ENCODE peak calls at places on chromosomes 4 and X, in nine cellular contexts. H is left ventricle myocardium inferior, C is HCT116, Z is GM23338, L is endodermal cell, K is caudate nucleus, P is stomach, S is heart right ventricle, A is keratinocyte. N is an unnamed sample.

GRCh38 chrX:149962010-149962409 is 23.7 kb upstream of the EOLA2 start:
- DNase-seq in K (no peak), L (no peak), C (no peak), A (no peak), S (no peak), H (no peak), Z (no peak), P (no peak), N (no peak)

GRCh38 chr4:112279882-112280315 is 5.8 kb downstream of the TIFA start:
- DNase-seq in S (no peak), P (no peak), Z (no peak), L (no peak), C (no peak), K (no peak), H (no peak), A (no peak), N (no peak)

GRCh38 chr4:16721618-16722291 is 176.7 kb downstream of the LDB2 start:
- DNase-seq in A (no peak), L (no peak), Z (no peak), P (no peak), H (no peak), K (no peak), S (no peak), C (no peak), N (no peak)

GRCh38 chr4:122602277-122603142 is 18.4 kb downstream of the IL21 start:
- DNase-seq in P (no peak), L (peak; percentile 54), A (no peak), H (no peak), S (no peak), C (peak; percentile 49), Z (peak; percentile 73), K (no peak), N (no peak)

GRCh38 chr4:1472148-1472797 is 66.0 kb upstream of the NKX1-1 start:
- DNase-seq in K (no peak), Z (peak; percentile 24), S (no peak), A (no peak), C (no peak), H (no peak), L (peak; percentile 41), P (no peak), N (no peak)

GRCh38 chr4:118967393-118967792 is 78.7 kb downstream of the SYNPO2 start:
- DNase-seq in S (no peak), P (no peak), K (no peak), Z (no peak), H (no peak), C (no peak), L (no peak), A (no peak), N (no peak)

GRCh38 chr4:38131371-38132139 is 171.4 kb downstream of the PTTG2 start:
- DNase-seq in A (no peak), S (no peak), Z (peak; percentile 80), C (no peak), K (no peak), H (no peak), L (peak; percentile 88), P (no peak), N (no peak)

GRCh38 chrX:19544693-19545305 is 29.5 kb upstream of the MAP3K15 start:
- DNase-seq in Z (peak; percentile 69), H (no peak), P (peak; percentile 38), A (no peak), C (peak; percentile 16), S (peak; percentile 22), K (no peak), L (peak; percentile 73), N (no peak)

GRCh38 chrX:74445099-74445498 is 23.8 kb downstream of the SLC16A2 start:
- DNase-seq in K (no peak), S (no peak), A (no peak), Z (no peak), P (no peak), H (no peak), C (no peak), L (no peak), N (no peak)

GRCh38 chrX:97860206-97860605 is 976.5 kb downstream of the RPA4 start:
- DNase-seq in K (no peak), H (no peak), P (no peak), A (no peak), S (no peak), L (no peak), C (no peak), Z (no peak), N (peak; percentile 29)

GRCh38 chrX:146154191-146154590 is 336.6 kb downstream of the SLITRK2 start:
- DNase-seq in L (no peak), H (no peak), C (no peak), K (no peak), P (peak; percentile 25), S (no peak), A (no peak), Z (no peak), N (no peak)

GRCh38 chr4:106329027-106329618 is 12.8 kb downstream of the AIMP1 start:
- DNase-seq in S (no peak), A (peak; percentile 25), Z (peak; percentile 66), L (no peak), C (peak; percentile 28), K (no peak), P (no peak), H (no peak), N (no peak)

GRCh38 chr4:1209821-1210220 is 37.4 kb upstream of the SPON2 start:
- DNase-seq in H (peak; percentile 88), Z (peak; percentile 3), S (peak; percentile 90), L (no peak), P (peak; percentile 52), A (no peak), C (no peak), K (peak; percentile 24), N (no peak)

GRCh38 chrX:130705591-130705990 is 197.4 kb downstream of the ENOX2 start:
- DNase-seq in S (no peak), Z (no peak), L (no peak), H (no peak), A (no peak), C (no peak), P (no peak), K (no peak), N (no peak)

GRCh38 chr4:56637791-56638190 is 43.3 kb downstream of the HOPX start:
- DNase-seq in Z (no peak), K (no peak), P (peak; percentile 31), H (no peak), L (no peak), A (no peak), C (no peak), S (no peak), N (no peak)

GRCh38 chrX:64975989-64976672 is at the start of gene ZC4H2:
- DNase-seq in P (peak; percentile 75), A (peak; percentile 19), S (peak; percentile 72), Z (peak; percentile 86), L (peak; percentile 88), H (peak; percentile 71), K (peak; percentile 69), C (peak; percentile 54), N (peak; percentile 34)
- H3K27ac ChIP-seq in P (peak within 1 kb of the TSS; percentile 15), A (peak within 1 kb of the TSS; percentile 42), S (peak within 1 kb of the TSS; percentile 39), Z (peak within 1 kb of the TSS; percentile 50), L (peak within 1 kb of the TSS; percentile 77), H (no peak within 1 kb of the TSS), K (no peak within 1 kb of the TSS), C (peak within 1 kb of the TSS; percentile 17), N (peak within 1 kb of the TSS; percentile 71)

GRCh38 chrX:124223524-124223923 is 108.9 kb upstream of the TEX13D start:
- DNase-seq in S (no peak), K (no peak), P (no peak), L (peak; percentile 59), C (no peak), A (no peak), H (no peak), Z (peak; percentile 65), N (no peak)

GRCh38 chrX:124215786-124216185 is 116.7 kb upstream of the TEX13D start:
- DNase-seq in S (no peak), C (no peak), L (no peak), K (no peak), A (no peak), H (no peak), P (no peak), Z (no peak), N (no peak)

GRCh38 chrX:124216396-124217124 is 115.9 kb upstream of the TEX13D start:
- DNase-seq in S (no peak), P (no peak), H (no peak), Z (peak; percentile 50), L (peak; percentile 77), K (no peak), A (no peak), C (no peak), N (no peak)

GRCh38 chrX:124212622-124213021 is 119.8 kb upstream of the TEX13D start:
- DNase-seq in A (no peak), S (no peak), K (no peak), L (no peak), Z (no peak), P (no peak), C (no peak), H (no peak), N (no peak)

DNA sequence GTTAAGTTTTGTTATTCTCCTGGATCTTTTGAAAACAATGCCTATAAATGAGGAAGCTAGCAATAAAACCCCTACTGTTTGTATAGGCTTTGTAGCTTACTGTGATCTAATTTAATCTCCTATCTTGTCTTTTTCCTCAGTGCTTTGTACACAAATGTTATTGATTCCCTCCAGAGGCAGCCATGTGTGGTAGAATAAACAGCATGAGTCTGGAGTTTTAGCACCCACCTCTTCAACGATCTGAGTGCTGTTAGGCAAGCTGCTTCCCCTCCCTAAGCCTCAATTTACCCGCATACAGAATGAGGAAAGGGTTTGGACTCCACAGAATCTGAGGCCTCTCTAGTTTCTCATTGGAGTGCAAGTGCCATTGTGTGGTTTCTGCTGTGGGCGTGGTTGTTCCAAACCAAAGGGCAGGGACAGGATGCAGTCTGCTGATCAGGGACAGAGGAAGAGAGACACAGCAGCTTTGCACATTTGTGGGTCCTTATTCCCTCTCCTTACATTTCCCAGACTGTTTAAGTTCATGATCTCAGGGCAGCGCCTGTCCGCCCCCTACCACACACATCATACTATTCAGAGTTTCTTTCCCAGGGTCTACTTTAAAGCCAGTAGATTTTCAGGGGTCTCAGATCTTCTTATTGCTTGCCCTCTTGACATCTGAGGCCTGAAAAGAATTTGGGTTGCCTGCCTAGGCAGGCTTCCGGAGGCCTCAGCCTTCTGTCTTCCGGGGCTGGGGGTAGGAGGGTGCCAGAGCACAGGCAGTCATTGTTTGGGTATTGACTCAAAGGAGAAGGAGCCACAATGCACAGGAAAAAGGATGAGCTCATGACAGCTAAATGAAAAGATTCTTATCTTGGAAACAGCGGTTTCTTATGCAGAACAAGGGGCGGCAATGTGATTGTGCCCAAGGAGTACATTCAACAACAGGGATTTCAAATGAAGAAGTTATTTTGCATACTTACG is 114.9 kb upstream of the TEX13D start:
- DNase-seq in P (no peak), A (peak; percentile 23), Z (peak; percentile 42), L (peak; percentile 63), K (no peak), S (no peak), H (no peak), C (no peak), N (no peak)
- H3K27ac ChIP-seq in P (no peak overlapping the region), A (peak overlapping the region; percentile 66), Z (peak overlapping the region; percentile 76), L (peak overlapping the region; percentile 92), K (peak overlapping the region; percentile 61), S (peak overlapping the region; percentile 9), H (peak overlapping the region; percentile 69), C (no peak overlapping the region), N (peak overlapping the region; percentile 78)

GRCh38 chr4:3483471-3483921 is 20.4 kb downstream of the DOK7 start:
- DNase-seq in C (no peak), P (no peak), S (peak; percentile 84), K (no peak), Z (no peak), A (no peak), L (no peak), H (peak; percentile 83), N (no peak)
- H3K27ac ChIP-seq in C (no peak overlapping the region), P (peak overlapping the region; percentile 75), S (peak overlapping the region; percentile 95), K (no peak overlapping the region), Z (no peak overlapping the region), A (no peak overlapping the region), L (no peak overlapping the region), H (peak overlapping the region; percentile 96), N (peak overlapping the region; percentile 87)

GRCh38 chr4:98658287-98659105 is at the start of gene TSPAN5:
- DNase-seq in C (peak; percentile 64), P (peak; percentile 81), K (peak; percentile 71), S (peak; percentile 69), A (no peak), H (peak; percentile 79), L (peak; percentile 92), Z (peak; percentile 93), N (no peak)
- H3K27ac ChIP-seq in C (peak within 1 kb of the TSS; percentile 78), P (peak within 1 kb of the TSS; percentile 75), K (peak within 1 kb of the TSS; percentile 86), S (peak within 1 kb of the TSS; percentile 81), A (peak within 1 kb of the TSS; percentile 54), H (peak within 1 kb of the TSS; percentile 73), L (peak within 1 kb of the TSS; percentile 63), Z (peak within 1 kb of the TSS; percentile 58), N (peak within 1 kb of the TSS; percentile 63)